ENCODE peak calls at places on chromosomes 11 and 22, in eight cellular contexts. One of them, this sample, is unnamed.

GRCh38 chr11:112128483-112129121 is 35.3 kb downstream of the IL18 start:
- DNase-seq in mammary epithelial cell: peak; percentile 88
- DNase-seq in WERI-Rb-1: no peak
- DNase-seq in skeletal muscle cell: peak; percentile 65
- DNase-seq in thyroid gland: peak; percentile 8
- DNase-seq in astrocyte of the spinal cord: peak; percentile 75
- DNase-seq in PC-3: peak; percentile 97
- DNase-seq in CD8-positive, alpha-beta T cell: no peak
- DNase-seq in this sample: peak; percentile 34

GRCh38 chr11:94845622-94846021 is 77.5 kb downstream of the AMOTL1 start:
- DNase-seq in mammary epithelial cell: peak; percentile 78
- DNase-seq in WERI-Rb-1: no peak
- DNase-seq in skeletal muscle cell: peak; percentile 39
- DNase-seq in thyroid gland: no peak
- DNase-seq in astrocyte of the spinal cord: peak; percentile 43
- DNase-seq in PC-3: peak; percentile 93
- DNase-seq in CD8-positive, alpha-beta T cell: no peak
- DNase-seq in this sample: peak; percentile 62

GRCh38 chr11:67295846-67296245 is 6.7 kb downstream of the ANKRD13D start:
- DNase-seq in mammary epithelial cell: no peak
- DNase-seq in WERI-Rb-1: no peak
- DNase-seq in skeletal muscle cell: no peak
- DNase-seq in thyroid gland: no peak
- DNase-seq in astrocyte of the spinal cord: no peak
- DNase-seq in PC-3: peak; percentile 22
- DNase-seq in CD8-positive, alpha-beta T cell: no peak
- DNase-seq in this sample: no peak

GRCh38 chr11:48024635-48025071 is 44.3 kb downstream of the PTPRJ start:
- DNase-seq in mammary epithelial cell: no peak
- DNase-seq in WERI-Rb-1: peak; percentile 73
- DNase-seq in skeletal muscle cell: no peak
- DNase-seq in thyroid gland: peak; percentile 79
- DNase-seq in astrocyte of the spinal cord: peak; percentile 39
- DNase-seq in PC-3: no peak
- DNase-seq in CD8-positive, alpha-beta T cell: no peak
- DNase-seq in this sample: no peak

GRCh38 chr11:2746401-2747230 is 46.8 kb upstream of the KCNQ1OT1 start:
- DNase-seq in mammary epithelial cell: no peak
- DNase-seq in WERI-Rb-1: peak; percentile 80
- DNase-seq in skeletal muscle cell: no peak
- DNase-seq in thyroid gland: no peak
- DNase-seq in astrocyte of the spinal cord: no peak
- DNase-seq in PC-3: no peak
- DNase-seq in CD8-positive, alpha-beta T cell: no peak
- DNase-seq in this sample: no peak

GRCh38 chr11:44986315-44986714 is 35.6 kb upstream of the TP53I11 start:
- DNase-seq in mammary epithelial cell: no peak
- DNase-seq in WERI-Rb-1: no peak
- DNase-seq in skeletal muscle cell: no peak
- DNase-seq in thyroid gland: no peak
- DNase-seq in astrocyte of the spinal cord: no peak
- DNase-seq in PC-3: no peak
- DNase-seq in CD8-positive, alpha-beta T cell: no peak
- DNase-seq in this sample: no peak

GRCh38 chr11:28040384-28040783 is 67.6 kb downstream of the KIF18A start:
- DNase-seq in mammary epithelial cell: no peak
- DNase-seq in WERI-Rb-1: no peak
- DNase-seq in skeletal muscle cell: no peak
- DNase-seq in thyroid gland: no peak
- DNase-seq in astrocyte of the spinal cord: no peak
- DNase-seq in PC-3: no peak
- DNase-seq in CD8-positive, alpha-beta T cell: no peak
- DNase-seq in this sample: no peak

GRCh38 chr22:42684462-42685195 is 35.4 kb upstream of the CYB5R3 start:
- DNase-seq in mammary epithelial cell: no peak
- DNase-seq in WERI-Rb-1: no peak
- DNase-seq in skeletal muscle cell: no peak
- DNase-seq in thyroid gland: peak; percentile 24
- DNase-seq in astrocyte of the spinal cord: no peak
- DNase-seq in PC-3: no peak
- DNase-seq in CD8-positive, alpha-beta T cell: no peak
- DNase-seq in this sample: no peak

GRCh38 chr22:44531487-44531886 is 33.5 kb upstream of the RTL6 start:
- DNase-seq in mammary epithelial cell: no peak
- DNase-seq in WERI-Rb-1: no peak
- DNase-seq in skeletal muscle cell: no peak
- DNase-seq in thyroid gland: no peak
- DNase-seq in astrocyte of the spinal cord: no peak
- DNase-seq in PC-3: no peak
- DNase-seq in CD8-positive, alpha-beta T cell: no peak
- DNase-seq in this sample: no peak

GRCh38 chr22:49208003-49208402 is 619.7 kb downstream of the BRD1 start:
- DNase-seq in mammary epithelial cell: no peak
- DNase-seq in WERI-Rb-1: no peak
- DNase-seq in skeletal muscle cell: no peak
- DNase-seq in thyroid gland: no peak
- DNase-seq in astrocyte of the spinal cord: no peak
- DNase-seq in PC-3: no peak
- DNase-seq in CD8-positive, alpha-beta T cell: no peak
- DNase-seq in this sample: no peak

GRCh38 chr11:19868871-19869270 is 156.2 kb downstream of the NAV2 start:
- DNase-seq in mammary epithelial cell: no peak
- DNase-seq in WERI-Rb-1: no peak
- DNase-seq in skeletal muscle cell: no peak
- DNase-seq in thyroid gland: no peak
- DNase-seq in astrocyte of the spinal cord: peak; percentile 33
- DNase-seq in PC-3: no peak
- DNase-seq in CD8-positive, alpha-beta T cell: no peak
- DNase-seq in this sample: no peak

GRCh38 chr22:36815558-36816337 is 1.1 kb downstream of the PVALB start:
- DNase-seq in mammary epithelial cell: no peak
- DNase-seq in WERI-Rb-1: no peak
- DNase-seq in skeletal muscle cell: no peak
- DNase-seq in thyroid gland: no peak
- DNase-seq in astrocyte of the spinal cord: no peak
- DNase-seq in PC-3: no peak
- DNase-seq in CD8-positive, alpha-beta T cell: no peak
- DNase-seq in this sample: no peak

GRCh38 chr22:38129021-38129420 is 18.5 kb upstream of the BAIAP2L2 start:
- DNase-seq in mammary epithelial cell: no peak
- DNase-seq in WERI-Rb-1: no peak
- DNase-seq in skeletal muscle cell: no peak
- DNase-seq in thyroid gland: no peak
- DNase-seq in astrocyte of the spinal cord: no peak
- DNase-seq in PC-3: no peak
- DNase-seq in CD8-positive, alpha-beta T cell: no peak
- DNase-seq in this sample: no peak

GRCh38 chr11:37109205-37109585 is 511.2 kb upstream of the RAG2 start:
- DNase-seq in mammary epithelial cell: peak; percentile 12
- DNase-seq in WERI-Rb-1: no peak
- DNase-seq in skeletal muscle cell: no peak
- DNase-seq in thyroid gland: no peak
- DNase-seq in astrocyte of the spinal cord: no peak
- DNase-seq in PC-3: no peak
- DNase-seq in CD8-positive, alpha-beta T cell: no peak
- DNase-seq in this sample: no peak

GRCh38 chr11:46361283-46362145 is 14.3 kb downstream of the DGKZ start:
- DNase-seq in mammary epithelial cell: no peak
- DNase-seq in WERI-Rb-1: peak; percentile 79
- DNase-seq in skeletal muscle cell: no peak
- DNase-seq in thyroid gland: peak; percentile 75
- DNase-seq in astrocyte of the spinal cord: peak; percentile 50
- DNase-seq in PC-3: no peak
- DNase-seq in CD8-positive, alpha-beta T cell: peak; percentile 55
- DNase-seq in this sample: no peak

GRCh38 chr11:102256251-102256650 is 61.0 kb upstream of the BIRC3 start:
- DNase-seq in mammary epithelial cell: peak; percentile 98
- DNase-seq in WERI-Rb-1: no peak
- DNase-seq in skeletal muscle cell: no peak
- DNase-seq in thyroid gland: no peak
- DNase-seq in astrocyte of the spinal cord: peak; percentile 83
- DNase-seq in PC-3: peak; percentile 61
- DNase-seq in CD8-positive, alpha-beta T cell: no peak
- DNase-seq in this sample: no peak

GRCh38 chr11:59212222-59212621 is 505 bp downstream of the MPEG1 start:
- DNase-seq in mammary epithelial cell: no peak
- DNase-seq in WERI-Rb-1: no peak
- DNase-seq in skeletal muscle cell: no peak
- DNase-seq in thyroid gland: no peak
- DNase-seq in astrocyte of the spinal cord: no peak
- DNase-seq in PC-3: no peak
- DNase-seq in CD8-positive, alpha-beta T cell: no peak
- DNase-seq in this sample: no peak

GRCh38 chr22:45672564-45673481 is 1.2 kb downstream of the ATXN10 start:
- DNase-seq in mammary epithelial cell: no peak
- DNase-seq in WERI-Rb-1: no peak
- DNase-seq in skeletal muscle cell: no peak
- DNase-seq in thyroid gland: no peak
- DNase-seq in astrocyte of the spinal cord: no peak
- DNase-seq in PC-3: no peak
- DNase-seq in CD8-positive, alpha-beta T cell: no peak
- DNase-seq in this sample: no peak

GRCh38 chr22:23066200-23067022 is 3.9 kb upstream of the GNAZ start:
- DNase-seq in mammary epithelial cell: no peak
- DNase-seq in WERI-Rb-1: peak; percentile 5
- DNase-seq in skeletal muscle cell: no peak
- DNase-seq in thyroid gland: no peak
- DNase-seq in astrocyte of the spinal cord: no peak
- DNase-seq in PC-3: no peak
- DNase-seq in CD8-positive, alpha-beta T cell: no peak
- DNase-seq in this sample: no peak

GRCh38 chr11:80727315-80727714 is 1286.5 kb upstream of the TENM4 start:
- DNase-seq in mammary epithelial cell: no peak
- DNase-seq in WERI-Rb-1: peak; percentile 27
- DNase-seq in skeletal muscle cell: no peak
- DNase-seq in thyroid gland: no peak
- DNase-seq in astrocyte of the spinal cord: no peak
- DNase-seq in PC-3: peak; percentile 44
- DNase-seq in CD8-positive, alpha-beta T cell: no peak
- DNase-seq in this sample: no peak

GRCh38 chr11:104333977-104334376 is 170.0 kb upstream of the PDGFD start:
- DNase-seq in mammary epithelial cell: no peak
- DNase-seq in WERI-Rb-1: peak; percentile 35
- DNase-seq in skeletal muscle cell: no peak
- DNase-seq in thyroid gland: no peak
- DNase-seq in astrocyte of the spinal cord: no peak
- DNase-seq in PC-3: peak; percentile 39
- DNase-seq in CD8-positive, alpha-beta T cell: no peak
- DNase-seq in this sample: no peak

DNA sequence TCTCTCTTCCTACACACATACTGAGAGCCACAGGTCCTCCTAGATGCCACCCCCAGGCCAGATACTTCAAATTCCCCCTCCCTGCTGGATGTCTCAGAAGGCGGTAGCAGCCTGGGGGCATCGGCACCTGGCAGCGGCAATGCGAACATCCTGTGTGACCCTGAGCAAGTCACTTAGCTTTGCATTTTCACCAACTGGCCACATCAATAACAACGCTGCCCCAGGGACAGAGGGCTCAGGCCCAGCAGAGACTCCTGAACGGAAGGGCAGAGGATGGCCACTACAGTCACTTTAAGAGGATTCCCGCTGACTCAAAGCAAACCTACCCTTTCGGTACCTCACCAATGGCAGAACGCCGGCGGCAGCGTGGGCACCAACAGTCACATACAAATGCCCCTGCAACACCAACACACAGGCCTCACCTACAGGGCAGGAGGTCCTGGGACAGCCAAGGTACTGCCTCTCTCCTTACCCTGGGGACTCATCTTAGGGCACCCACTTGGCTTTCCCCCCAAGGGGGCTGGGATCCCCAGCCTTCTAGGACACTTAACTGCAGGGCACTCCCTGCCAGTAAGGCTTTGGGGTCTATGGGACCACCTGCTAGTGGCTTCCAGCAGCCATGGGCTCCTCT is 1.6 kb downstream of the LMO1 start:
- DNase-seq in mammary epithelial cell: no peak
- DNase-seq in WERI-Rb-1: no peak
- DNase-seq in skeletal muscle cell: no peak
- DNase-seq in thyroid gland: no peak
- DNase-seq in astrocyte of the spinal cord: no peak
- DNase-seq in PC-3: no peak
- DNase-seq in CD8-positive, alpha-beta T cell: no peak
- DNase-seq in this sample: no peak
- H3K4me3 ChIP-seq in mammary epithelial cell: no peak overlapping the region
- H3K4me3 ChIP-seq in WERI-Rb-1: peak overlapping the region; percentile 84
- H3K4me3 ChIP-seq in skeletal muscle cell: peak overlapping the region; percentile 44
- H3K4me3 ChIP-seq in thyroid gland: no peak overlapping the region
- H3K4me3 ChIP-seq in astrocyte of the spinal cord: no peak overlapping the region
- H3K4me3 ChIP-seq in PC-3: no peak overlapping the region
- H3K4me3 ChIP-seq in CD8-positive, alpha-beta T cell: no peak overlapping the region
- H3K4me3 ChIP-seq in this sample: peak overlapping the region; percentile 45

GRCh38 chr22:28917747-28918543 is 34.6 kb downstream of the ZNRF3 start:
- DNase-seq in mammary epithelial cell: no peak
- DNase-seq in WERI-Rb-1: peak; percentile 31
- DNase-seq in skeletal muscle cell: no peak
- DNase-seq in thyroid gland: peak; percentile 76
- DNase-seq in astrocyte of the spinal cord: peak; percentile 81
- DNase-seq in PC-3: no peak
- DNase-seq in CD8-positive, alpha-beta T cell: no peak
- DNase-seq in this sample: no peak
- H3K4me3 ChIP-seq in mammary epithelial cell: no peak overlapping the region
- H3K4me3 ChIP-seq in WERI-Rb-1: no peak overlapping the region
- H3K4me3 ChIP-seq in skeletal muscle cell: no peak overlapping the region
- H3K4me3 ChIP-seq in thyroid gland: no peak overlapping the region
- H3K4me3 ChIP-seq in astrocyte of the spinal cord: no peak overlapping the region
- H3K4me3 ChIP-seq in PC-3: no peak overlapping the region
- H3K4me3 ChIP-seq in CD8-positive, alpha-beta T cell: no peak overlapping the region
- H3K4me3 ChIP-seq in this sample: no peak overlapping the region

GRCh38 chr11:116984186-116984585 is 114.0 kb downstream of the SIK3 start:
- DNase-seq in mammary epithelial cell: peak; percentile 39
- DNase-seq in WERI-Rb-1: no peak
- DNase-seq in skeletal muscle cell: peak; percentile 57
- DNase-seq in thyroid gland: no peak
- DNase-seq in astrocyte of the spinal cord: no peak
- DNase-seq in PC-3: peak; percentile 60
- DNase-seq in CD8-positive, alpha-beta T cell: no peak
- DNase-seq in this sample: no peak
- H3K4me3 ChIP-seq in mammary epithelial cell: no peak overlapping the region
- H3K4me3 ChIP-seq in WERI-Rb-1: no peak overlapping the region
- H3K4me3 ChIP-seq in skeletal muscle cell: no peak overlapping the region
- H3K4me3 ChIP-seq in thyroid gland: no peak overlapping the region
- H3K4me3 ChIP-seq in astrocyte of the spinal cord: no peak overlapping the region
- H3K4me3 ChIP-seq in PC-3: no peak overlapping the region
- H3K4me3 ChIP-seq in CD8-positive, alpha-beta T cell: no peak overlapping the region
- H3K4me3 ChIP-seq in this sample: no peak overlapping the region

DNA sequence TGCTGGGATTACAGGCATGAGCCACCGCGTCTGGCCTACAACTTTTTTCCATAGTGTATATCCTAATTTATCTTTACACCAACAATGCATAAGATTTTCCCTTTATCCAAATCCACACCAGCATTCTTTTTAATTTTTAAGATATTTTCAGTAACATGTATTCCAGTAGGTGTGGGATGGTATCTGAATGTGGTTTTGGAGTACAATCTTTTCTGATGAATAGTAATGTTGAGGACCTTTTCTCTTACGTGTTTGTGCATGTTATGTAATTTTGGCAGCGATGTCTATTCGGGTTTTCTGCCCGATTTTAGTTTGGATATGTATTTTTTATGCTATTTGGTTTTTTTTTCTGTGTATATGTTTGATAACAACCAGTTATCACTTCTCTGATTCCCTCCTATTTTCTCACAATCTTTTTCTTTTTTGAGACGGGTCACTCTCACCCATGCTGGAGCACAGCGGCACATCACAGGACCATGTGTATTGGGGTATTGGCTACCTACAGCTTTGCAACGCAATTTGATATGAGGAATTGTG is 114.6 kb upstream of the GRK3 start:
- DNase-seq in mammary epithelial cell: peak; percentile 46
- DNase-seq in WERI-Rb-1: no peak
- DNase-seq in skeletal muscle cell: no peak
- DNase-seq in thyroid gland: no peak
- DNase-seq in astrocyte of the spinal cord: no peak
- DNase-seq in PC-3: no peak
- DNase-seq in CD8-positive, alpha-beta T cell: no peak
- DNase-seq in this sample: no peak
- H3K4me3 ChIP-seq in mammary epithelial cell: peak overlapping the region; percentile 93
- H3K4me3 ChIP-seq in WERI-Rb-1: no peak overlapping the region
- H3K4me3 ChIP-seq in skeletal muscle cell: no peak overlapping the region
- H3K4me3 ChIP-seq in thyroid gland: no peak overlapping the region
- H3K4me3 ChIP-seq in astrocyte of the spinal cord: no peak overlapping the region
- H3K4me3 ChIP-seq in PC-3: peak overlapping the region; percentile 96
- H3K4me3 ChIP-seq in CD8-positive, alpha-beta T cell: no peak overlapping the region
- H3K4me3 ChIP-seq in this sample: peak overlapping the region; percentile 77